ENCODE peak calls at places on chromosome X, in five cellular contexts. One of them, this sample, is unnamed.

GRCh38 chrX:44785652-44786051 is 58.2 kb upstream of the DUSP21 start:
- DNase-seq in left ventricle myocardium inferior: no peak
- DNase-seq in HFF-Myc: no peak
- DNase-seq in IMR-90: peak
- DNase-seq in cardiac muscle cell: peak
- DNase-seq in this sample: peak

GRCh38 chrX:41273638-41274037 is 60.3 kb upstream of the DDX3X start:
- DNase-seq in left ventricle myocardium inferior: no peak
- DNase-seq in HFF-Myc: no peak
- DNase-seq in IMR-90: no peak
- DNase-seq in cardiac muscle cell: peak
- DNase-seq in this sample: peak

GRCh38 chrX:82813671-82814078 is 694.4 kb upstream of the POU3F4 start:
- DNase-seq in left ventricle myocardium inferior: no peak
- DNase-seq in HFF-Myc: no peak
- DNase-seq in IMR-90: peak
- DNase-seq in cardiac muscle cell: peak
- DNase-seq in this sample: peak

GRCh38 chrX:13000311-13000811 is 25.5 kb downstream of the TMSB4X start:
- DNase-seq in left ventricle myocardium inferior: no peak
- DNase-seq in HFF-Myc: no peak
- DNase-seq in IMR-90: no peak
- DNase-seq in cardiac muscle cell: no peak
- DNase-seq in this sample: no peak

GRCh38 chrX:106751407-106751806 is 24.9 kb downstream of the RNF128 start:
- DNase-seq in left ventricle myocardium inferior: no peak
- DNase-seq in HFF-Myc: no peak
- DNase-seq in IMR-90: no peak
- DNase-seq in cardiac muscle cell: no peak
- DNase-seq in this sample: no peak

GRCh38 chrX:108399427-108400165 is 38.6 kb downstream of the COL4A6 start:
- DNase-seq in left ventricle myocardium inferior: no peak
- DNase-seq in HFF-Myc: no peak
- DNase-seq in IMR-90: peak
- DNase-seq in cardiac muscle cell: peak
- DNase-seq in this sample: peak

GRCh38 chrX:71955530-71956120 is 45.0 kb downstream of the NHSL2 start:
- DNase-seq in left ventricle myocardium inferior: peak
- DNase-seq in HFF-Myc: no peak
- DNase-seq in IMR-90: no peak
- DNase-seq in cardiac muscle cell: no peak
- DNase-seq in this sample: no peak

GRCh38 chrX:55522577-55523254 is 33.1 kb upstream of the USP51 start:
- DNase-seq in left ventricle myocardium inferior: no peak
- DNase-seq in HFF-Myc: no peak
- DNase-seq in IMR-90: no peak
- DNase-seq in cardiac muscle cell: no peak
- DNase-seq in this sample: no peak

GRCh38 chrX:134684956-134685355 is 26.7 kb upstream of the PLAC1 start:
- DNase-seq in left ventricle myocardium inferior: no peak
- DNase-seq in HFF-Myc: no peak
- DNase-seq in IMR-90: no peak
- DNase-seq in cardiac muscle cell: no peak
- DNase-seq in this sample: no peak
- H3K4me3 ChIP-seq in left ventricle myocardium inferior: no peak
- H3K4me3 ChIP-seq in HFF-Myc: no peak
- H3K4me3 ChIP-seq in IMR-90: no peak
- H3K4me3 ChIP-seq in cardiac muscle cell: no peak
- H3K4me3 ChIP-seq in this sample: no peak

GRCh38 chrX:97446298-97446882 is 562.7 kb downstream of the RPA4 start:
- DNase-seq in left ventricle myocardium inferior: no peak
- DNase-seq in HFF-Myc: no peak
- DNase-seq in IMR-90: no peak
- DNase-seq in cardiac muscle cell: peak
- DNase-seq in this sample: peak
- TF ChIP-seq CTCF in left ventricle myocardium inferior: no peak
- TF ChIP-seq CTCF in HFF-Myc: no peak
- TF ChIP-seq CTCF in IMR-90: no peak
- TF ChIP-seq CTCF in cardiac muscle cell: peak
- TF ChIP-seq CTCF in this sample: peak

GRCh38 chrX:120269379-120270035 is 18.9 kb downstream of the ZBTB33 start:
- DNase-seq in left ventricle myocardium inferior: no peak
- DNase-seq in HFF-Myc: no peak
- DNase-seq in IMR-90: no peak
- DNase-seq in cardiac muscle cell: peak
- DNase-seq in this sample: peak
- H3K4me3 ChIP-seq in left ventricle myocardium inferior: no peak
- H3K4me3 ChIP-seq in HFF-Myc: no peak
- H3K4me3 ChIP-seq in IMR-90: no peak
- H3K4me3 ChIP-seq in cardiac muscle cell: no peak
- H3K4me3 ChIP-seq in this sample: no peak

GRCh38 chrX:152632445-152633097 is 5.1 kb upstream of the GABRQ start:
- DNase-seq in left ventricle myocardium inferior: peak
- DNase-seq in HFF-Myc: no peak
- DNase-seq in IMR-90: peak
- DNase-seq in cardiac muscle cell: peak
- DNase-seq in this sample: peak
- TF ChIP-seq CTCF in left ventricle myocardium inferior: peak
- TF ChIP-seq CTCF in HFF-Myc: peak
- TF ChIP-seq CTCF in IMR-90: peak
- TF ChIP-seq CTCF in cardiac muscle cell: peak
- TF ChIP-seq CTCF in this sample: peak

DNA sequence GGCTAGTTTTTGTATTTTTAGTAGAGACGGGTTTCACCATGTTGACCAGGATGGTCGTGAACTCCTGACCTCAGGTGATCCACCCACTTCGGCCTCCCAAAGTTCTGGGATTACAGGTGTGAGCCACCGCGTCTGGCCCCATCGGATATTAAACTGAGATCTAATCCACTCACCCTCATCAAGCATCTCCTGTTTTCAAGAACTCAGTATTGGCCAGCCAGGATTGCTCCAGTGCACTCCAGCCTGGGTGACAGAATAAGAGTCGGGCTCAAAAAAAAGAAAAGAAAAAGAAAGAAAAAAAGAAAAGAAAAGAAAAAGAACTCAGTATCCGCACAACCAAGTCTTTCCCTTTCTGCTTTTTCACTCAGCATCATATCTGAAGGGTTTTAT is 167.6 kb downstream of the OR13H1 start:
- DNase-seq in left ventricle myocardium inferior: no peak
- DNase-seq in HFF-Myc: no peak
- DNase-seq in IMR-90: no peak
- DNase-seq in cardiac muscle cell: no peak
- DNase-seq in this sample: no peak
- H3K4me3 ChIP-seq in left ventricle myocardium inferior: no peak
- H3K4me3 ChIP-seq in HFF-Myc: no peak
- H3K4me3 ChIP-seq in IMR-90: peak
- H3K4me3 ChIP-seq in cardiac muscle cell: no peak
- H3K4me3 ChIP-seq in this sample: peak

GRCh38 chrX:17939724-17940123 is 78.6 kb upstream of the RAI2 start:
- DNase-seq in left ventricle myocardium inferior: no peak
- DNase-seq in HFF-Myc: no peak
- DNase-seq in IMR-90: no peak
- DNase-seq in cardiac muscle cell: no peak
- DNase-seq in this sample: no peak

DNA sequence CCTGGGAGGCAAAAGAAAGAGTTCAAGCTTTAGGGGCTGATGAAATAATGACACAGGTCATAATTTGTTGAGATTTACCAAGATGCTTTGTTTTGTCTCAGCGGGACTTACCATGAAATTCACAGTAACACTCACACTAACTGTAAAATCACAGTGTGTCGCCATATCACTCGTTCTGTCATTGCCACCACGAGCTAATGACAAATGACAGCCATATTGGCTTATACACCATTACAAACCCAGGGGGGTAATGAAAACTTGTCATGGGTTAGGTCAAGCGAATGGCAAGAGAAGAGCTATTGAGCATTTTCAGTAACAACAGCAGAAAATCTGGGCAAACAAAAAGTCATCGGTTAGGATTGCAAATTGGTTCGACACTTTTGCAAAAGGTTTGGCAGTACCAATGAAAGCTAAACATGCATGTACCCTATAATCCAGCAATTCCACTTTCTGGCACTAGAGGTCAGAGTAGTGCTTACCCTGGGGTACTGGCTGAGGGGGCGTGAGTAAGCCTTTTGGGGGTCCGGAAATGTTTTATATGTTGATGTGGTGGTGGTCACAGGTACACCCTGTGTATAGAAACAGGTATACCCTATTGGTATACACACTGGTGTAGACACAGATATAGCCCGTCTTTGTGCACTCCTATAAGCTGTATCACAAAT is 83.9 kb upstream of the RAI2 start:
- DNase-seq in left ventricle myocardium inferior: no peak
- DNase-seq in HFF-Myc: no peak
- DNase-seq in IMR-90: no peak
- DNase-seq in cardiac muscle cell: no peak
- DNase-seq in this sample: peak
- TF ChIP-seq CTCF in left ventricle myocardium inferior: peak
- TF ChIP-seq CTCF in HFF-Myc: peak
- TF ChIP-seq CTCF in IMR-90: peak
- TF ChIP-seq CTCF in cardiac muscle cell: peak
- TF ChIP-seq CTCF in this sample: peak

GRCh38 chrX:131728295-131729145 is 184.6 kb downstream of the OR13H1 start:
- DNase-seq in left ventricle myocardium inferior: no peak
- DNase-seq in HFF-Myc: no peak
- DNase-seq in IMR-90: peak
- DNase-seq in cardiac muscle cell: no peak
- DNase-seq in this sample: peak
- H3K4me3 ChIP-seq in left ventricle myocardium inferior: no peak
- H3K4me3 ChIP-seq in HFF-Myc: no peak
- H3K4me3 ChIP-seq in IMR-90: peak
- H3K4me3 ChIP-seq in cardiac muscle cell: no peak
- H3K4me3 ChIP-seq in this sample: peak

This sample was measured in fibroblast of mammary gland.